ENCODE peak calls at places on chromosomes 5 and 9, in four cellular contexts. J, B, I and E are unnamed samples.

GRCh38 chr9:97986466-97986865 is 3.3 kb downstream of the ANP32B start:
- DNase-seq in I (no peak), J (no peak), B (no peak), E (no peak)

GRCh38 chr5:43036856-43037711 is 3.0 kb downstream of the ANXA2R start:
- DNase-seq in J (no peak), I (no peak), B (no peak), E (peak)

GRCh38 chr5:123132330-123132729 is 43.3 kb downstream of the PRDM6 start:
- DNase-seq in J (no peak), B (no peak), I (peak), E (no peak)

GRCh38 chr5:74919487-74919886 is 53.3 kb upstream of the FAM169A start:
- DNase-seq in B (no peak), I (peak), J (peak), E (peak)

GRCh38 chr5:136014049-136014516 is 14.7 kb upstream of the TGFBI start:
- DNase-seq in B (no peak), J (peak), I (peak), E (no peak)

GRCh38 chr5:109645591-109646236 is 44.0 kb upstream of the MAN2A1 start:
- DNase-seq in I (no peak), J (no peak), B (no peak), E (no peak)

GRCh38 chr5:146623657-146624056 is 107.7 kb upstream of the GPR151 start:
- DNase-seq in B (no peak), J (no peak), I (no peak), E (no peak)

GRCh38 chr5:142360607-142361120 is 35.8 kb upstream of the SPRY4 start:
- DNase-seq in J (peak), B (peak), I (peak), E (peak)

GRCh38 chr9:36346578-36346977 is 53.5 kb downstream of the RNF38 start:
- DNase-seq in I (no peak), J (no peak), B (no peak), E (no peak)

GRCh38 chr5:172973931-172974330 is 9.6 kb upstream of the ATP6V0E1 start:
- DNase-seq in B (no peak), J (peak), I (no peak), E (no peak)

GRCh38 chr5:83025690-83026472 is 51.3 kb downstream of the TMEM167A start:
- DNase-seq in J (peak), B (no peak), I (no peak), E (no peak)

GRCh38 chr9:69122086-69122390 is 52.0 kb upstream of the TJP2 start:
- DNase-seq in I (peak), B (peak), J (peak), E (peak)

GRCh38 chr5:80187691-80188090 is 68.2 kb downstream of the SERINC5 start:
- DNase-seq in I (no peak), J (no peak), B (no peak), E (no peak)